ENCODE peak calls at places on chromosomes 12 and 14, in six cellular contexts. N is fibroblast of lung, J is mammary epithelial cell, M is neural progenitor cell, H is H1, U is trophoblast cell. A is an unnamed sample.

GRCh38 chr14:84770030-84770429 is 759.9 kb upstream of the FLRT2 start:
- DNase-seq in J (peak), U (no peak), N (no peak), M (no peak), H (no peak), A (no peak)

GRCh38 chr12:105882404-105882803 is 256.4 kb downstream of the NUAK1 start:
- DNase-seq in U (no peak), N (no peak), H (no peak), J (peak), M (peak), A (peak)

GRCh38 chr12:53941750-53942149 is 3.1 kb downstream of the HOXC13 start:
- DNase-seq in H (peak), J (peak), N (no peak), M (no peak), U (no peak), A (no peak)

GRCh38 chr12:96248532-96248931 is 54.4 kb downstream of the ELK3 start:
- DNase-seq in M (no peak), H (no peak), J (no peak), N (no peak), U (peak), A (no peak)

GRCh38 chr12:84874125-84874824 is 38.3 kb downstream of the SLC6A15 start:
- DNase-seq in N (peak), H (no peak), M (peak), J (peak), U (peak), A (peak)

GRCh38 chr12:92468358-92469020 is 234.3 kb upstream of the PLEKHG7 start:
- DNase-seq in N (no peak), J (no peak), U (peak), M (no peak), H (no peak), A (peak)

GRCh38 chr12:61993734-61994345 is 266.4 kb upstream of the USP15 start:
- DNase-seq in J (peak), H (no peak), N (peak), M (peak), U (peak), A (no peak)

GRCh38 chr14:60721331-60722162 is 2.6 kb downstream of the SIX4 start:
- DNase-seq in U (peak), J (peak), H (peak), M (peak), N (peak), A (peak)

GRCh38 chr14:71594828-71595227 is 337.4 kb upstream of the RGS6 start:
- DNase-seq in M (peak), J (no peak), H (no peak), U (no peak), N (peak), A (no peak)

GRCh38 chr12:55746147-55746912 is 3.4 kb downstream of the GDF11 start:
- DNase-seq in H (no peak), J (no peak), U (no peak), M (no peak), N (no peak), A (peak)
- H3K9ac ChIP-seq in H (no peak), J (no peak), U (no peak), M (peak), N (no peak), A (no peak)

GRCh38 chr12:11170810-11171144 is 217 bp upstream of the SMIM10L1 start:
- DNase-seq in N (no peak), M (no peak), U (no peak), J (no peak), H (no peak), A (no peak)
- H2AFZ ChIP-seq in N (peak), M (no peak), U (no peak), J (peak), H (no peak), A (peak)

GRCh38 chr12:125024949-125025563 is 31.6 kb downstream of the BRI3BP start:
- DNase-seq in U (no peak), H (no peak), M (no peak), J (no peak), N (no peak), A (no peak)

GRCh38 chr12:125023065-125023464 is 29.6 kb downstream of the BRI3BP start:
- DNase-seq in N (no peak), J (no peak), U (no peak), H (no peak), M (no peak), A (no peak)

GRCh38 chr12:125028106-125028505 is 34.7 kb downstream of the BRI3BP start:
- DNase-seq in H (no peak), M (no peak), N (no peak), J (no peak), U (no peak), A (no peak)

GRCh38 chr12:125029756-125030358 is 35.4 kb upstream of the AACS start:
- DNase-seq in H (no peak), N (no peak), J (no peak), M (no peak), U (no peak), A (peak)

GRCh38 chr12:125025836-125026235 is 32.4 kb downstream of the BRI3BP start:
- DNase-seq in N (no peak), U (no peak), J (no peak), H (no peak), M (no peak), A (no peak)
- H3K4me2 ChIP-seq in N (no peak), U (no peak), J (no peak), H (no peak), M (no peak), A (no peak)

GRCh38 chr14:95156153-95156764 is 1.1 kb downstream of the DICER1 start:
- DNase-seq in N (peak), U (no peak), J (peak), M (peak), H (no peak), A (peak)
- H3K9ac ChIP-seq in N (peak), U (peak), J (peak), M (peak), H (peak), A (peak)

A was measured in astrocyte.